ENCODE peak calls at places on chromosomes 2 and 18, in five cellular contexts. R, V, Y, X and W are unnamed samples.

GRCh38 chr18:8798996-8799395 is 93.6 kb downstream of the MTCL1 start:
- DNase-seq in R (no peak), V (peak; percentile 68), Y (peak; percentile 52), X (no peak), W (no peak)

GRCh38 chr2:172429351-172429968 is 2.1 kb downstream of the ITGA6 start:
- DNase-seq in R (peak; percentile 61), V (no peak), Y (peak; percentile 35), X (no peak), W (no peak)

GRCh38 chr18:50250935-50251334 is 15.4 kb downstream of the CFAP53 start:
- DNase-seq in R (no peak), V (no peak), Y (no peak), X (no peak), W (no peak)

GRCh38 chr2:109295781-109296117 is 166.7 kb downstream of the SH3RF3 start:
- DNase-seq in R (no peak), V (no peak), Y (no peak), X (no peak), W (peak; percentile 62)

GRCh38 chr2:198273670-198274069 is 469.3 kb downstream of the PLCL1 start:
- DNase-seq in R (no peak), V (no peak), Y (no peak), X (no peak), W (no peak)

GRCh38 chr2:226649871-226650660 is 149.6 kb downstream of the IRS1 start:
- DNase-seq in R (peak; percentile 78), V (peak; percentile 76), Y (peak; percentile 98), X (no peak), W (peak; percentile 65)

GRCh38 chr18:48866028-48866733 is 84.6 kb downstream of the SMAD7 start:
- DNase-seq in R (no peak), V (no peak), Y (no peak), X (no peak), W (no peak)

GRCh38 chr2:170771049-170771937 is 1.1 kb downstream of the ERICH2 start:
- DNase-seq in R (peak; percentile 86), V (no peak), Y (peak; percentile 33), X (no peak), W (no peak)

GRCh38 chr2:240703417-240704341 is 12.0 kb downstream of the AQP12A start:
- DNase-seq in R (no peak), V (no peak), Y (no peak), X (no peak), W (no peak)

GRCh38 chr18:42937434-42937833 is 178.1 kb downstream of the RIT2 start:
- DNase-seq in R (no peak), V (no peak), Y (no peak), X (no peak), W (no peak)

GRCh38 chr18:63763831-63764600 is 11.2 kb upstream of the SERPINB7 start:
- DNase-seq in R (no peak), V (no peak), Y (peak; percentile 38), X (no peak), W (no peak)

GRCh38 chr2:218028562-218029348 is 26.0 kb upstream of the TNS1 start:
- DNase-seq in R (no peak), V (peak; percentile 8), Y (no peak), X (no peak), W (no peak)

GRCh38 chr2:233174131-233174530 is 77.3 kb upstream of the ATG16L1 start:
- DNase-seq in R (no peak), V (no peak), Y (no peak), X (no peak), W (no peak)

GRCh38 chr2:206084870-206085741 is 868 bp downstream of the INO80D start:
- DNase-seq in R (peak; percentile 74), V (peak; percentile 45), Y (peak; percentile 19), X (peak; percentile 41), W (peak; percentile 73)

GRCh38 chr2:9287400-9288059 is 80.9 kb downstream of the ASAP2 start:
- DNase-seq in R (no peak), V (no peak), Y (peak; percentile 99), X (no peak), W (no peak)

GRCh38 chr2:12493031-12493513 is 223.7 kb upstream of the TRIB2 start:
- DNase-seq in R (peak; percentile 75), V (peak; percentile 86), Y (peak; percentile 84), X (no peak), W (no peak)

GRCh38 chr18:21117385-21118135 is 5.9 kb upstream of the ROCK1 start:
- DNase-seq in R (no peak), V (no peak), Y (no peak), X (no peak), W (no peak)

GRCh38 chr2:205752924-205753323 is 70.6 kb downstream of the NRP2 start:
- DNase-seq in R (no peak), V (no peak), Y (no peak), X (no peak), W (no peak)

GRCh38 chr18:49018553-49018943 is 67.8 kb upstream of the SMAD7 start:
- DNase-seq in R (no peak), V (no peak), Y (no peak), X (no peak), W (no peak)

GRCh38 chr2:118774458-118775133 is 72.9 kb downstream of the EN1 start:
- DNase-seq in R (peak; percentile 89), V (peak; percentile 62), Y (peak; percentile 60), X (no peak), W (peak; percentile 95)

GRCh38 chr2:60352491-60353405 is 200.7 kb downstream of the BCL11A start:
- DNase-seq in R (peak; percentile 45), V (no peak), Y (no peak), X (no peak), W (no peak)

GRCh38 chr2:227862227-227862740 is 9.1 kb upstream of the DAW1 start:
- DNase-seq in R (no peak), V (peak; percentile 56), Y (peak; percentile 71), X (no peak), W (peak; percentile 51)

GRCh38 chr18:59286341-59286740 is 13.1 kb upstream of the RAX start:
- DNase-seq in R (no peak), V (no peak), Y (no peak), X (no peak), W (no peak)

GRCh38 chr18:59279193-59279592 is 5.9 kb upstream of the RAX start:
- DNase-seq in R (no peak), V (no peak), Y (no peak), X (no peak), W (no peak)

GRCh38 chr18:59279722-59280121 is 6.5 kb upstream of the RAX start:
- DNase-seq in R (no peak), V (no peak), Y (no peak), X (no peak), W (no peak)

GRCh38 chr18:59282341-59282740 is 9.1 kb upstream of the RAX start:
- DNase-seq in R (no peak), V (no peak), Y (no peak), X (no peak), W (no peak)
- H3K27me3 ChIP-seq in R (peaks cover 69% of the 10 kb centered on the region), V (no peaks in the 10 kb centered on the region), Y (peaks cover 15% of the 10 kb centered on the region), X (peaks cover 11% of the 10 kb centered on the region), W (peaks cover 86% of the 10 kb centered on the region)

GRCh38 chr2:195352581-195352980 is 304.4 kb upstream of the SLC39A10 start:
- DNase-seq in R (no peak), V (no peak), Y (no peak), X (no peak), W (no peak)
- H3K4me3 ChIP-seq in R (no peak overlapping the region), V (no peak overlapping the region), Y (no peak overlapping the region), X (no peak overlapping the region), W (no peak overlapping the region)

DNA sequence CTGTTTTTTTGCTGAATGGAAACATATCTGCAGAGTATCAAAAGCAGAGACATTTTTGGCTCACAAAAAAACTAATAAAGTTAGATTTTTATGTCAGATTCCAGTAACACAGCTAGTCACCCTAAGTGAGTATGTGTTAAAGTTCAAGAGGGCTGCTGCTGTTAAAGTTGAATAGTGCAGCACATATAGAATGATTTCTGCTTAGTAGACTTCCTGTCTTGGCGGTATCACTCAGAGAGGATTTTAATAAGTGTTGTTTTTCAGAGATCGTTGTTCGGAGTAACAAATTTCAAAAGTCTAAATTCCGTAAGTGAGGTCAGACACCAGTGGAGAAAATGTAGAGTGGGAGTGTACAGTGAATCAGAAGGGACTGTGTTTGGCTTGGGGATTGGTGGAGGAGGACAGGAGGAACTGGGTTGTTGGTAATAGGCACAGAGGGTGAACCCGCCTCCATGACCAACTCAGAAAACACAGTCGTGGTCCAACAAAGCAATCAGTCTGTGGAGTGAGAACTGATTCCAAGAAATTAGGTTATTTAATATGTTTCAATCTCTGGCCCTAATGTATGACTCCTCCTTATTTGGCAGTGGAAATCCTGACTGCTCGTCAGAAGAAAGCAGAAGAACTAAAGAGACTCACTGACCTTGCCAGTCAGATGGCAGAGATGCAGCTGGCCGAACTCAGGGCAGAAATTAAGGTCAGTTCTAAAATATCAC is 43.0 kb downstream of the KCTD18 start:
- DNase-seq in R (no peak), V (peak; percentile 77), Y (no peak), X (peak; percentile 7), W (no peak)
- H3K36me3 ChIP-seq in R (peaks cover 83% of the 10 kb centered on the region), V (no peaks in the 10 kb centered on the region), Y (peaks cover 71% of the 10 kb centered on the region), X (no peaks in the 10 kb centered on the region), W (peaks cover 33% of the 10 kb centered on the region)

GRCh38 chr2:181673178-181673577 is 7.1 kb downstream of the NEUROD1 start:
- DNase-seq in R (no peak), V (no peak), Y (peak; percentile 18), X (no peak), W (no peak)

GRCh38 chr2:181678033-181678586 is 2.2 kb downstream of the NEUROD1 start:
- DNase-seq in R (peak; percentile 96), V (peak; percentile 77), Y (peak; percentile 35), X (no peak), W (peak; percentile 76)

GRCh38 chr2:181672255-181673008 is 7.9 kb downstream of the NEUROD1 start:
- DNase-seq in R (no peak), V (no peak), Y (no peak), X (no peak), W (no peak)

GRCh38 chr2:181674466-181674865 is 5.9 kb downstream of the NEUROD1 start:
- DNase-seq in R (no peak), V (no peak), Y (no peak), X (no peak), W (no peak)

GRCh38 chr2:181675241-181675640 is 5.1 kb downstream of the NEUROD1 start:
- DNase-seq in R (no peak), V (no peak), Y (no peak), X (no peak), W (no peak)
- H3K27me3 ChIP-seq in R (peaks cover 91% of the 10 kb centered on the region), V (no peaks in the 10 kb centered on the region), Y (peaks cover 21% of the 10 kb centered on the region), X (peaks cover 20% of the 10 kb centered on the region), W (peaks cover 69% of the 10 kb centered on the region)